ENCODE peak calls at places on chromosomes 3 and 15, in five cellular contexts. S is EH, Y is T-helper 9 cell, H is AG09319, C is NCI-H524. B is an unnamed sample.

GRCh38 chr3:61768284-61769012 is 207.1 kb downstream of the PTPRG start:
- DNase-seq in H (no peak), S (peak), Y (no peak), C (no peak), B (no peak)

GRCh38 chr15:82543155-82543554 is 2.9 kb upstream of the RPS17 start:
- DNase-seq in C (no peak), S (peak), Y (no peak), H (no peak), B (no peak)

GRCh38 chr3:168024537-168024941 is 71.2 kb downstream of the GOLIM4 start:
- DNase-seq in S (peak), H (peak), Y (no peak), C (peak), B (no peak)

GRCh38 chr3:171974986-171975837 is 64.2 kb upstream of the FNDC3B start:
- DNase-seq in H (no peak), C (no peak), S (peak), Y (no peak), B (no peak)

GRCh38 chr3:58287354-58287753 is 18.7 kb upstream of the RPP14 start:
- DNase-seq in S (no peak), H (no peak), Y (no peak), C (no peak), B (no peak)

GRCh38 chr15:55774113-55774970 is 31.4 kb upstream of the PRTG start:
- DNase-seq in Y (peak), H (no peak), C (peak), S (peak), B (no peak)

GRCh38 chr3:142844339-142844977 is 44.4 kb downstream of the PCOLCE2 start:
- DNase-seq in C (no peak), S (peak), Y (no peak), H (no peak), B (peak)

GRCh38 chr3:118527527-118528044 is 507.1 kb downstream of the IGSF11 start:
- DNase-seq in H (no peak), S (no peak), C (no peak), Y (no peak), B (no peak)

GRCh38 chr15:94352940-94353820 is 121.8 kb downstream of the MCTP2 start:
- DNase-seq in Y (no peak), H (no peak), S (peak), C (no peak), B (no peak)

GRCh38 chr3:107524214-107525100 is 1.7 kb downstream of the BBX start:
- DNase-seq in C (peak), S (peak), Y (peak), H (no peak), B (peak)

GRCh38 chr3:58607816-58608215 is 30.6 kb upstream of the FAM107A start:
- DNase-seq in S (no peak), H (no peak), Y (no peak), C (no peak), B (no peak)

GRCh38 chr15:78767331-78767951 is 43.8 kb downstream of the ADAMTS7 start:
- DNase-seq in Y (no peak), S (no peak), C (no peak), H (no peak), B (no peak)

GRCh38 chr15:38597221-38597800 is 32.7 kb upstream of the RASGRP1 start:
- DNase-seq in C (no peak), Y (no peak), H (no peak), S (no peak), B (no peak)

GRCh38 chr3:99836681-99837080 is 19.0 kb downstream of the CMSS1 start:
- DNase-seq in S (no peak), H (no peak), C (no peak), Y (no peak), B (no peak)

GRCh38 chr15:69725210-69725609 is 272.6 kb downstream of the RPLP1 start:
- DNase-seq in S (no peak), C (no peak), H (no peak), Y (no peak), B (no peak)

GRCh38 chr3:15327941-15328340 is 4.4 kb downstream of the SH3BP5 start:
- DNase-seq in S (no peak), Y (no peak), C (no peak), H (peak), B (no peak)

GRCh38 chr15:40240619-40241304 is 1.9 kb downstream of the PAK6 start:
- DNase-seq in C (no peak), H (no peak), S (no peak), Y (no peak), B (no peak)

GRCh38 chr3:122390665-122391064 is 6.7 kb downstream of the FAM162A start:
- DNase-seq in Y (no peak), C (no peak), H (no peak), S (no peak), B (no peak)

GRCh38 chr15:38795471-38796245 is 231.0 kb upstream of the RASGRP1 start:
- DNase-seq in S (peak), C (no peak), Y (no peak), H (no peak), B (no peak)

GRCh38 chr3:69113536-69113935 is 8.9 kb downstream of the LMOD3 start:
- DNase-seq in Y (no peak), C (no peak), H (peak), S (no peak), B (no peak)

B was measured in NCI-H1694 treated with DMSO at 0.1 percent for 48 hours.